ENCODE peak calls at places on chromosomes 5 and 9, in five cellular contexts. M, G, S, K and A are unnamed samples.

GRCh38 chr5:180618830-180619562 is 27.7 kb upstream of the SCGB3A1 start:
- DNase-seq in M (no peak), G (peak), S (no peak), K (no peak), A (peak)

GRCh38 chr9:91847576-91847975 is 102.5 kb downstream of the ROR2 start:
- DNase-seq in M (no peak), G (no peak), S (no peak), K (no peak), A (peak)

GRCh38 chr5:179801304-179802206 is 5.1 kb downstream of the MGAT4B start:
- DNase-seq in M (no peak), G (no peak), S (peak), K (peak), A (peak)

GRCh38 chr9:121914604-121915303 is 178.4 kb downstream of the TTLL11 start:
- DNase-seq in M (no peak), G (peak), S (no peak), K (no peak), A (no peak)

GRCh38 chr9:123742009-123742767 is 187.7 kb downstream of the DENND1A start:
- DNase-seq in M (no peak), G (no peak), S (no peak), K (peak), A (no peak)

GRCh38 chr5:36936309-36936708 is 59.7 kb downstream of the NIPBL start:
- DNase-seq in M (no peak), G (no peak), S (no peak), K (peak), A (no peak)

GRCh38 chr9:108565651-108566378 is 290.0 kb downstream of the ACTL7B start:
- DNase-seq in M (peak), G (peak), S (peak), K (peak), A (peak)

GRCh38 chr9:98603821-98604383 is 104.8 kb downstream of the GABBR2 start:
- DNase-seq in M (no peak), G (no peak), S (no peak), K (no peak), A (no peak)

GRCh38 chr5:116454417-116454927 is 120.2 kb downstream of the SEMA6A start:
- DNase-seq in M (no peak), G (no peak), S (no peak), K (no peak), A (peak)

GRCh38 chr9:36143242-36143641 is 6.7 kb downstream of the GLIPR2 start:
- DNase-seq in M (no peak), G (no peak), S (no peak), K (no peak), A (no peak)

GRCh38 chr5:174723315-174723978 is 935 bp upstream of the MSX2 start:
- DNase-seq in M (no peak), G (peak), S (no peak), K (no peak), A (no peak)

GRCh38 chr9:131773911-131774379 is 34.1 kb upstream of the RAPGEF1 start:
- DNase-seq in M (no peak), G (peak), S (peak), K (peak), A (no peak)

GRCh38 chr9:93776873-93777272 is 178.3 kb downstream of the BARX1 start:
- DNase-seq in M (no peak), G (no peak), S (no peak), K (no peak), A (no peak)

GRCh38 chr5:82858453-82859043 is 218.6 kb downstream of the TMEM167A start:
- DNase-seq in M (no peak), G (no peak), S (no peak), K (no peak), A (no peak)

GRCh38 chr5:135048930-135049329 is 14.9 kb upstream of the PITX1 start:
- DNase-seq in M (no peak), G (no peak), S (no peak), K (no peak), A (no peak)

GRCh38 chr9:131812116-131812790 is 72.4 kb upstream of the RAPGEF1 start:
- DNase-seq in M (no peak), G (no peak), S (no peak), K (no peak), A (no peak)

GRCh38 chr9:2785060-2785459 is 58.8 kb downstream of the PUM3 start:
- DNase-seq in M (no peak), G (no peak), S (no peak), K (no peak), A (no peak)

GRCh38 chr5:149426931-149427330 is 47.8 kb upstream of the IL17B start:
- DNase-seq in M (no peak), G (no peak), S (no peak), K (no peak), A (no peak)

GRCh38 chr5:44536650-44537260 is 147.5 kb upstream of the FGF10 start:
- DNase-seq in M (peak), G (peak), S (peak), K (peak), A (peak)

GRCh38 chr9:132798817-132799790 is 79.0 kb downstream of the AK8 start:
- DNase-seq in M (no peak), G (no peak), S (peak), K (peak), A (peak)

GRCh38 chr5:71893451-71893850 is 174.4 kb downstream of the CARTPT start:
- DNase-seq in M (no peak), G (no peak), S (no peak), K (no peak), A (no peak)

GRCh38 chr5:73495772-73496346 is 2.4 kb upstream of the BTF3 start:
- DNase-seq in M (no peak), G (peak), S (no peak), K (no peak), A (no peak)

GRCh38 chr5:179313849-179314521 is 31.3 kb downstream of the ADAMTS2 start:
- DNase-seq in M (no peak), G (no peak), S (no peak), K (no peak), A (peak)

GRCh38 chr9:114691046-114691955 is 9.3 kb upstream of the TEX48 start:
- DNase-seq in M (peak), G (no peak), S (no peak), K (no peak), A (no peak)

DNA sequence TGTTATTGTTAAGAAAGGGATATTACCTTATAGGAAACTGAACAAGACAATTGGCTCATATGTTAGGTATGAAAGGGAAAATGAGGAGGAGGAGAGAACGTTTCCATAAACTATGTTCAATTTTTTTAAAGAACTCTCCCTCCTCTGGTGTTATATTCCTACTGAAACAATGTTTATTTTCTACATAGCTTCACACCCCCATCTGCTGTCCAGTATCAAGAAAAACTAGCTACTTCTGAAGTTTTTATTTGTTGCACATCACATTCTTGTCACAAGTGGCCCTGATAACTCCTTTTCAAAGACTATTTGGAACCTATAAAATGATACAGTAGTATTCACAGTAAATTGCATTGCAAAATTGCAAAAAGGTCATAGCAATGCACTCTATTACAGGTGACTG is 223.4 kb upstream of the FAM174A start:
- DNase-seq in M (no peak), G (peak), S (no peak), K (no peak), A (no peak)
- TF ChIP-seq JUND in M (no peak), G (no peak), S (no peak), K (no peak), A (no peak)

GRCh38 chr9:10272830-10273229 is 340.0 kb downstream of the PTPRD start:
- DNase-seq in M (no peak), G (no peak), S (no peak), K (no peak), A (no peak)

GRCh38 chr9:10274156-10274555 is 338.6 kb downstream of the PTPRD start:
- DNase-seq in M (no peak), G (no peak), S (no peak), K (no peak), A (no peak)

DNA sequence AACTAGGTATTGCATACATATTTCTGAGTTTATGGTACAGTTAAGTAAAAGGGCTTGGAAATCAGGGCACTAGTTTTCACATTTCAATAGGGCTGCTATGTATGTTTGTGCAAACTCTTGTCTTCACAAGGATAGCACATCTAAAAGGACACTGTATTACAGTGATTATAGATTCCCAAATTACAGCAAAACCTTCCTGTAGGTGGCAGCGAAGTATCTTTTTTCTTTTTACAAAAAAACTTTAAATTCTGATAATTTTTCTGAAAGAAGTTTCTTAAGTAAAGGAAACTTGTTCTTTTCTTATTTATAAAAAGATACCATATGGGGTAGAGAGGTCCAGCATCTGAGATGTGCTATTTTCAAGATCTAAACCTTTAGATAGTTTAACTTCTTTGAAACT is 337.8 kb downstream of the PTPRD start:
- DNase-seq in M (no peak), G (no peak), S (no peak), K (no peak), A (no peak)
- TF ChIP-seq JUND in M (no peak), G (no peak), S (no peak), K (no peak), A (no peak)

DNA sequence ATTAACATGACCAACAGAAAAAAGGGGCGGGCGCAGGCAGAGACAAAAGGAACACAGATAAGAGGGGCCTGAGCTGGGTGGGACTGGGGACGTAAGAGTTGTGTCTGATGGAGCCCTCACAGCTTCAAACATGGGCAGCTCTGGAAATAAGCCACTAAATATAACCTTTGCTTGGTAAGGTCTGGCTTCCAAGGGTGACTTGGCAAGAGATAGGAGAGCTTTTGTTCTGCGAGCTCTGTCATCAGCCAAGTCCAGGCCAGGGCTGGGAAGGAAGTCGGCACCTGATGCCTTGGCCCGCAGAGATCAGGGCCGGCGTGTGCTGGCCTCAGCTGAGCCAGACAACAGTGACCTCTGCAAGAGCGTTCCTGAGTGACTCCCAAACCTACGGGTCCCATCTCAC is 11.8 kb downstream of the TRUB2 start:
- DNase-seq in M (no peak), G (no peak), S (no peak), K (no peak), A (no peak)
- TF ChIP-seq JUND in M (no peak), G (no peak), S (no peak), K (no peak), A (no peak)

DNA sequence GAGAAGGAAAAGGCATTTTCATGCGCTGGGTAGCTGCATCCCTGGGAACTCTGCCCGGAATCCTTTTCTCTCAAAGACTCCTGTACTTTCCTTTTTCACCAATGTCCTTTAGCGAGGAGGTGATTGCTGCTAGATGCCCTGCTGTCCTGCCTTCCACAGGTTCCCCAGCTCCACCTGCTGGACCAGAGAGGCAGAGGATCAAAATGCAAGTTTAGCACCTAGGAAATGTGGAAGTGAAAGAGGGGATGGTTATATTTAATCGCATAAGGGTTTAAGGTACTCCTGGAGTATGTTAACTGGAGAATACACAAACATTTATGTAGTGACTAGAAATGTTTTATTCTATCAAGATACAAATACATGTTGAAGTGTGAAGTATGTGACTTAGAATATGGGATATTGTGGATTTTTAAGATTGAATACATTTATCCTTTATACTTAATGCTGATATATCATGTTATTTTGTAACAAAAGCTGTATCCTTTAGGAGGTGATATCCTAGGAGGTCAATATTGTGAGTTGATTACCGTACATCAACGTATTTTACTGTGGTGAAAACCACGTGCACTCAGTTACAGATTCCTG is 145.8 kb downstream of the ARHGAP26 start:
- DNase-seq in M (no peak), G (peak), S (peak), K (peak), A (peak)
- TF ChIP-seq JUND in M (no peak), G (no peak), S (no peak), K (no peak), A (no peak)

DNA sequence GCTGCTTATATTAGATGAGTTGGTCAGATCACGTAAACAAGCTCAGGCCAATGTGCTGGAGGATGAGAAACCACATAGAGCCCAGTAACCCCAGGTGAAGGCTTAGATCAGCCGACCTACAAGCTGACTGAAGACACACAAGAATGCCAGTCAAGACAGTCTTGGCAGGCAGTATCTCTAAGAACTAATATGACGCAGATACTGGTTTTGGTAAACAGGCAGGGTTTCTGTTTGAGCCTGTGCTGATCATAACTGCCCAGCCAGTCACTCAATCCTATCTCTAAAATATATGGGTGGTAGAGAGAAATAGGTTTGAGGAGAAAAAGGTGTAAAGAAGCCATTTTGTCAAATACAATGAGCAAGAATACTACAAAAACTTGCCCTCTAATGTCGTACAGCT is 7.8 kb upstream of the RIGI start:
- DNase-seq in M (no peak), G (no peak), S (no peak), K (no peak), A (no peak)
- TF ChIP-seq JUND in M (no peak), G (no peak), S (no peak), K (no peak), A (no peak)

GRCh38 chr5:40906351-40906751 is 2.9 kb upstream of the C7 start:
- DNase-seq in M (no peak), G (no peak), S (no peak), K (peak), A (no peak)
- TF ChIP-seq JUND in M (no peak), G (no peak), S (no peak), K (no peak), A (no peak)